ENCODE peak calls at places on chromosomes 2 and 18, in eight cellular contexts. O is CD4-positive, alpha-beta T cell; S is psoas muscle; H is upper lobe of right lung; K is IMR-90; C is ovary; P is GM06990; T is tibial artery. N is an unnamed sample. For H3K27me3, the result is how much of the 10 kb centered on the place peaks cover.

GRCh38 chr2:185583058-185583816 is 155.4 kb upstream of the FSIP2 start:
- DNase-seq in O (no peak), S (no peak), H (no peak), K (peak), C (no peak), P (no peak), T (no peak), N (peak)

GRCh38 chr2:214542866-214543265 is 132.0 kb downstream of the VWC2L start:
- DNase-seq in O (no peak), S (no peak), H (no peak), K (peak), C (no peak), P (no peak), T (no peak), N (no peak)

GRCh38 chr2:27720004-27720551 is 51.4 kb upstream of the MRPL33 start:
- DNase-seq in O (no peak), S (peak), H (no peak), K (peak), C (peak), P (no peak), T (peak), N (peak)

GRCh38 chr2:5692561-5693287 is 540 bp downstream of the SOX11 start:
- DNase-seq in O (no peak), S (no peak), H (no peak), K (peak), C (no peak), P (no peak), T (no peak), N (no peak)

GRCh38 chr2:18398833-18399232 is 161.6 kb downstream of the RDH14 start:
- DNase-seq in O (no peak), S (peak), H (no peak), K (no peak), C (no peak), P (no peak), T (peak), N (no peak)

GRCh38 chr18:79400591-79401381 is 5.1 kb downstream of the NFATC1 start:
- DNase-seq in O (no peak), S (peak), H (peak), K (no peak), C (no peak), P (no peak), T (no peak), N (no peak)

GRCh38 chr2:236309669-236310029 is 45.4 kb upstream of the ASB18 start:
- DNase-seq in O (no peak), S (no peak), H (no peak), K (no peak), C (no peak), P (no peak), T (no peak), N (no peak)

GRCh38 chr2:172377408-172377807 is 50.0 kb upstream of the ITGA6 start:
- DNase-seq in O (no peak), S (no peak), H (no peak), K (no peak), C (no peak), P (no peak), T (no peak), N (no peak)

GRCh38 chr2:182890773-182891381 is 24.4 kb upstream of the FRZB start:
- DNase-seq in O (no peak), S (no peak), H (no peak), K (no peak), C (no peak), P (no peak), T (no peak), N (no peak)

GRCh38 chr2:73890301-73891092 is 2.3 kb upstream of the ACTG2 start:
- DNase-seq in O (no peak), S (no peak), H (no peak), K (peak), C (no peak), P (no peak), T (no peak), N (no peak)

GRCh38 chr2:138752231-138752956 is 27.8 kb downstream of the NXPH2 start:
- DNase-seq in O (no peak), S (no peak), H (no peak), K (peak), C (no peak), P (no peak), T (no peak), N (no peak)

GRCh38 chr2:115196577-115196976 is 754.1 kb downstream of the DPP10 start:
- DNase-seq in O (no peak), S (no peak), H (no peak), K (no peak), C (no peak), P (no peak), T (no peak), N (no peak)

GRCh38 chr2:65778126-65778525 is 345.7 kb upstream of the SPRED2 start:
- DNase-seq in O (no peak), S (no peak), H (no peak), K (no peak), C (no peak), P (no peak), T (no peak), N (no peak)

GRCh38 chr2:15811367-15811766 is 129.0 kb upstream of the MYCN start:
- DNase-seq in O (no peak), S (no peak), H (no peak), K (no peak), C (peak), P (no peak), T (no peak), N (peak)

GRCh38 chr18:27540126-27540525 is 355.0 kb upstream of the CHST9 start:
- DNase-seq in O (no peak), S (no peak), H (no peak), K (no peak), C (no peak), P (no peak), T (no peak), N (no peak)

GRCh38 chr2:119136093-119136492 is 22.5 kb downstream of the C1QL2 start:
- DNase-seq in O (no peak), S (no peak), H (peak), K (no peak), C (no peak), P (no peak), T (no peak), N (no peak)

GRCh38 chr2:127056086-127056485 is 50.9 kb downstream of the BIN1 start:
- DNase-seq in O (no peak), S (no peak), H (no peak), K (no peak), C (no peak), P (no peak), T (no peak), N (no peak)

GRCh38 chr2:159939946-159940345 is 122.5 kb downstream of the PLA2R1 start:
- DNase-seq in O (no peak), S (no peak), H (no peak), K (peak), C (no peak), P (no peak), T (no peak), N (no peak)

GRCh38 chr2:146853741-146854444 is 990.9 kb upstream of the ACVR2A start:
- DNase-seq in O (no peak), S (no peak), H (no peak), K (peak), C (no peak), P (no peak), T (no peak), N (peak)

GRCh38 chr18:46629356-46629755 is 27.7 kb downstream of the LOXHD1 start:
- DNase-seq in O (no peak), S (no peak), H (no peak), K (no peak), C (no peak), P (no peak), T (no peak), N (no peak)

GRCh38 chr2:130353291-130354134 is 2.3 kb upstream of the PTPN18 start:
- DNase-seq in O (no peak), S (no peak), H (no peak), K (no peak), C (no peak), P (no peak), T (no peak), N (no peak)

GRCh38 chr2:619964-620363 is 57.2 kb downstream of the TMEM18 start:
- DNase-seq in O (no peak), S (no peak), H (no peak), K (no peak), C (no peak), P (no peak), T (no peak), N (no peak)

GRCh38 chr2:111966241-111966640 is 67.8 kb downstream of the MERTK start:
- DNase-seq in O (no peak), S (no peak), H (no peak), K (no peak), C (no peak), P (no peak), T (no peak), N (no peak)

GRCh38 chr2:240567872-240568677 is at the start of gene RNPEPL1:
- DNase-seq in O (peak), S (peak), H (peak), K (no peak), C (peak), P (peak), T (peak), N (no peak)

GRCh38 chr2:235126771-235127170 is 175.0 kb downstream of the SH3BP4 start:
- DNase-seq in O (no peak), S (no peak), H (no peak), K (no peak), C (no peak), P (no peak), T (no peak), N (no peak)

GRCh38 chr2:234366891-234367290 is 130.0 kb downstream of the ARL4C start:
- DNase-seq in O (no peak), S (no peak), H (no peak), K (peak), C (no peak), P (no peak), T (no peak), N (no peak)

GRCh38 chr2:120052597-120052996 is 39.7 kb downstream of the EPB41L5 start:
- DNase-seq in O (no peak), S (no peak), H (no peak), K (peak), C (no peak), P (no peak), T (no peak), N (no peak)

GRCh38 chr2:126750506-126750905 is 94.5 kb downstream of the GYPC start:
- DNase-seq in O (no peak), S (no peak), H (no peak), K (no peak), C (no peak), P (no peak), T (no peak), N (no peak)

GRCh38 chr2:33242845-33243244 is 233.6 kb upstream of the RASGRP3 start:
- DNase-seq in O (no peak), S (no peak), H (no peak), K (peak), C (no peak), P (no peak), T (no peak), N (peak)

GRCh38 chr18:2988041-2988794 is 24.7 kb downstream of the LPIN2 start:
- DNase-seq in O (no peak), S (no peak), H (no peak), K (peak), C (no peak), P (no peak), T (no peak), N (no peak)

GRCh38 chr18:64127172-64127571 is 21.7 kb downstream of the LINC00305 start:
- DNase-seq in O (no peak), S (no peak), H (no peak), K (no peak), C (no peak), P (no peak), T (no peak), N (no peak)

GRCh38 chr2:21055879-21056790 is 12.3 kb upstream of the APOB start:
- DNase-seq in O (no peak), S (no peak), H (no peak), K (no peak), C (no peak), P (no peak), T (no peak), N (no peak)

GRCh38 chr2:49286726-49287125 is 132.4 kb upstream of the FSHR start:
- DNase-seq in O (no peak), S (no peak), H (no peak), K (no peak), C (no peak), P (no peak), T (no peak), N (no peak)

GRCh38 chr2:24925815-24926214 is 5.8 kb upstream of the ADCY3 start:
- DNase-seq in O (no peak), S (no peak), H (no peak), K (no peak), C (no peak), P (no peak), T (no peak), N (no peak)

GRCh38 chr2:128786296-128786695 is 467.6 kb upstream of the HS6ST1 start:
- DNase-seq in O (no peak), S (no peak), H (no peak), K (no peak), C (no peak), P (no peak), T (no peak), N (no peak)

GRCh38 chr2:232761301-232761907 is 15.0 kb downstream of the KCNJ13 start:
- DNase-seq in O (peak), S (no peak), H (no peak), K (peak), C (no peak), P (no peak), T (no peak), N (peak)

GRCh38 chr18:10015288-10015701 is 101.5 kb downstream of the VAPA start:
- DNase-seq in O (no peak), S (no peak), H (no peak), K (peak), C (no peak), P (no peak), T (no peak), N (no peak)

GRCh38 chr2:42239289-42239661 is 70.1 kb downstream of the EML4 start:
- DNase-seq in O (no peak), S (no peak), H (no peak), K (no peak), C (no peak), P (no peak), T (no peak), N (no peak)

GRCh38 chr2:116948258-116948657 is 866.2 kb upstream of the DDX18 start:
- DNase-seq in O (no peak), S (no peak), H (no peak), K (no peak), C (no peak), P (no peak), T (no peak), N (no peak)

GRCh38 chr2:116955646-116956045 is 858.8 kb upstream of the DDX18 start:
- DNase-seq in O (no peak), S (no peak), H (no peak), K (no peak), C (no peak), P (no peak), T (no peak), N (no peak)

GRCh38 chr2:116949249-116949648 is 865.2 kb upstream of the DDX18 start:
- DNase-seq in O (no peak), S (no peak), H (no peak), K (no peak), C (no peak), P (no peak), T (no peak), N (no peak)

DNA sequence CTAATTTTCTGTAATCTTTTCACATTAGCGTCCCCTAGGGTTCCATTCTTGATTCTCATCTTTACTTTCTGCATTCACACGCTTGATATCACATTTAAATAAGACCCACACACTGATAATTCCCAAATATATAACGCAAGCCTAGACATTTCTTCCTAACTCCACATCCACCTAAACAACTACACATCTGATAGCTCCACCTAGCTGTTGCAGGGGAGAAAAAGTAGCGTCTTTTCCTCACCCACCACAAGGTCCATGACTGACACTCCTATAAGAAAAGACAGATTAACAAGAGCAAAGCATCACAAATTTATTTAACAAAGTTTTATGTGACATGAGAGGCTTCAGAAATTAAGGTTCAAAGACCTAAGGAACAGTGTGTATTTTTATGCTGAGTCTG is 862.2 kb upstream of the DDX18 start:
- DNase-seq in O (no peak), S (no peak), H (no peak), K (no peak), C (no peak), P (no peak), T (no peak), N (no peak)
- TF ChIP-seq CTCF in O (no peak), S (no peak), H (no peak), K (no peak), C (no peak), P (no peak), T (no peak), N (peak)

GRCh38 chr18:25350561-25351201 is 1.3 kb downstream of the ZNF521 start:
- DNase-seq in O (no peak), S (peak), H (no peak), K (peak), C (peak), P (peak), T (peak), N (no peak)

GRCh38 chr18:25349926-25350560 is 1.9 kb downstream of the ZNF521 start:
- DNase-seq in O (no peak), S (peak), H (no peak), K (peak), C (no peak), P (no peak), T (peak), N (no peak)

GRCh38 chr18:25351773-25352628 is at the start of gene ZNF521:
- DNase-seq in O (no peak), S (peak), H (peak), K (peak), C (peak), P (peak), T (peak), N (peak)

GRCh38 chr18:25352629-25353005 is 651 bp upstream of the ZNF521 start:
- DNase-seq in O (no peak), S (no peak), H (no peak), K (no peak), C (no peak), P (no peak), T (no peak), N (no peak)

DNA sequence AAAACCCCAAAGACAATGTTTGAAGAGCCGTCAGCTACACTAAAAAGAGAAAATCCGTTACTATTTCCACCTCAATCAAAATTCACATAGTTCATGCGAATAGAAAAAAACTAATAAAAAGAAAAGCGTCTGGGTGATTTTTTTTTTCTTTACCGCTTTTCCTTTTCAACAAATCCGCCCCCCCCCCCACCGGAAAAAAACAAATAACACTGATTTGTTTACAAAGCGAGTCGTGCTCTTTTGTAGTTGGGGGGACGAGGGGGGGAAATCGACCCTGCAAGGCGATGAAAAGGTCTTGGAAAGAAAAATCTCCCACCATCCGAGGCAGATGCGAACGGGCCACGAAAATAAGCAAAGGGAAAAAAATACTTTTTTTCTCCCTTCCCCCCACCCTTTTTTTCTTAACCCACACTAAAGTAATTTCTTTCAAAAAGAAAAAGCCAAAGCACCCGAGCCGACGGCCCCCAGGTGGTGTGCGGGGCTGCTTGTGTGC is 640 bp downstream of the ZNF521 start:
- DNase-seq in O (no peak), S (no peak), H (no peak), K (peak), C (no peak), P (no peak), T (peak), N (no peak)
- H3K27me3 ChIP-seq in O (half or more), S (under half), H (under half), K (under half), C (under half), P (under half), T (under half), N (under half)

GRCh38 chr2:50535256-50535655 is 496.7 kb downstream of the NRXN1 start:
- DNase-seq in O (no peak), S (no peak), H (no peak), K (no peak), C (no peak), P (no peak), T (no peak), N (no peak)

GRCh38 chr2:50538137-50538536 is 493.8 kb downstream of the NRXN1 start:
- DNase-seq in O (no peak), S (no peak), H (no peak), K (no peak), C (no peak), P (no peak), T (no peak), N (no peak)

GRCh38 chr2:50535971-50536759 is 495.8 kb downstream of the NRXN1 start:
- DNase-seq in O (no peak), S (no peak), H (no peak), K (peak), C (no peak), P (no peak), T (no peak), N (no peak)
- TF ChIP-seq CTCF in O (no peak), S (no peak), H (no peak), K (peak), C (no peak), P (peak), T (no peak), N (peak)

GRCh38 chr2:222293660-222294630 is 4.9 kb downstream of the PAX3 start:
- DNase-seq in O (no peak), S (peak), H (no peak), K (no peak), C (no peak), P (no peak), T (no peak), N (no peak)

GRCh38 chr2:222291485-222291841 is 7.3 kb downstream of the PAX3 start:
- DNase-seq in O (no peak), S (no peak), H (no peak), K (no peak), C (no peak), P (no peak), T (no peak), N (no peak)

GRCh38 chr2:222292738-222293134 is 6.1 kb downstream of the PAX3 start:
- DNase-seq in O (no peak), S (peak), H (no peak), K (no peak), C (no peak), P (no peak), T (no peak), N (no peak)

GRCh38 chr2:222290691-222291484 is 7.9 kb downstream of the PAX3 start:
- DNase-seq in O (no peak), S (peak), H (no peak), K (no peak), C (no peak), P (no peak), T (no peak), N (no peak)

DNA sequence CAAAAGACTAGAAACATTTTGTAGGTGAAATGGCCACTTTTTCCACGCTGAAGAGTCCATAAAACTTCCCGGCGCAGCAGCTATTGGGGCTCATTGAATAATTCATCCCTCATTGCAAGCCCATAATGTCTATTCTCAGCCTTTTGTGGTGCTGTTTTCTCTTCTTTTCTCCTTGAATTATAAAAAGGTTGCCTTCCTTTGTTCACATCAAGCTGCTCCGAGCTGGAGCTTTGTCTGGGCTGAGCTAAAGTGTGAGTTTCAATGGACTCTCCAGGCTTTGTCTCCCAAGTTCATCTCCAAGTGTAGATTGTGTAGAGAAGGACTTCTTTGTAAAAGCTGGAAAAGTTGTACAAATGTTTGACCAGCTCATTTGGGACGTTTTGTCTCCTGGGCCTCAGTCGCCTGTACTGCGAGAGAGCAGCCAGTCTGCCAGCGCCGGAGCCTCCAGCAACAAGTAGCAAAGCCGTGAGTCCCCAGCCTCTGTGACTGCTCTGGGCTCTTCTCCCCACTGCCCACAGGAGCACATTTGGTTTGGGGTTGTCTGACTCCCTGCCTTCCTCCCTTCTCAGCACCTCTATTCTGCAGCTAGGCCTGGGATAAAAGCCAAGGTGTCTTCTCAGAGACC is 6.6 kb downstream of the PAX3 start:
- DNase-seq in O (no peak), S (no peak), H (no peak), K (no peak), C (no peak), P (no peak), T (no peak), N (no peak)
- H3K27me3 ChIP-seq in O (half or more), S (under half), H (half or more), K (half or more), C (under half), P (under half), T (half or more), N (half or more)

GRCh38 chr2:176514276-176514675 is 245.0 kb downstream of the MTX2 start:
- DNase-seq in O (no peak), S (no peak), H (no peak), K (no peak), C (no peak), P (no peak), T (no peak), N (no peak)
- TF ChIP-seq CTCF in O (no peak), S (no peak), H (no peak), K (no peak), C (no peak), P (no peak), T (no peak), N (no peak)